ENCODE peak calls at places on chromosomes 3 and 15, in five cellular contexts. V is foreskin fibroblast, K is GM13976, X is adrenal gland, R is cardiac fibroblast. A is an unnamed sample.
A peak's percentile ranks its signal among the peaks of the same experiment; 100 is the strongest.

GRCh38 chr15:39130556-39131379 is 450.1 kb upstream of the THBS1 start:
- DNase-seq in K (no peak), R (peak; percentile 69), X (no peak), V (peak; percentile 87), A (no peak)

GRCh38 chr3:157551961-157552360 is 48.7 kb upstream of the VEPH1 start:
- DNase-seq in X (no peak), R (no peak), K (no peak), V (no peak), A (no peak)

GRCh38 chr15:37220949-37221670 is 120.8 kb upstream of the MEIS2 start:
- DNase-seq in X (no peak), R (no peak), V (no peak), K (no peak), A (no peak)

GRCh38 chr15:68637755-68638405 is 59.1 kb downstream of the CORO2B start:
- DNase-seq in V (peak; percentile 92), R (peak; percentile 58), K (no peak), X (no peak), A (peak; percentile 30)

GRCh38 chr15:44646460-44646859 is 17.0 kb downstream of the SPG11 start:
- DNase-seq in K (no peak), R (no peak), X (no peak), V (no peak), A (no peak)

GRCh38 chr3:46935168-46935858 is 41.2 kb downstream of the CCDC12 start:
- DNase-seq in V (peak; percentile 93), R (peak; percentile 94), X (peak; percentile 92), K (no peak), A (peak; percentile 85)

GRCh38 chr15:73870700-73871408 is 2.5 kb upstream of the TBC1D21 start:
- DNase-seq in K (no peak), X (no peak), R (peak; percentile 44), V (peak; percentile 11), A (no peak)

GRCh38 chr3:161322781-161323568 is 48.3 kb downstream of the SPTSSB start:
- DNase-seq in R (no peak), V (no peak), K (no peak), X (no peak), A (no peak)

GRCh38 chr15:75675579-75676404 is 28.1 kb downstream of the SNX33 start:
- DNase-seq in X (no peak), R (no peak), K (no peak), V (no peak), A (no peak)

GRCh38 chr15:60733196-60733595 is 254.3 kb upstream of the ICE2 start:
- DNase-seq in R (no peak), K (no peak), V (no peak), X (no peak), A (no peak)

GRCh38 chr3:178291555-178291954 is 244.7 kb upstream of the KCNMB2 start:
- DNase-seq in K (no peak), R (no peak), V (no peak), X (no peak), A (no peak)

GRCh38 chr3:67635806-67636205 is 18.6 kb downstream of the SUCLG2 start:
- DNase-seq in K (no peak), V (no peak), R (peak; percentile 57), X (no peak), A (no peak)

GRCh38 chr3:148962513-148962912 is 28.8 kb upstream of the GYG1 start:
- DNase-seq in X (no peak), V (peak; percentile 65), K (no peak), R (peak; percentile 85), A (peak; percentile 42)

GRCh38 chr3:190492966-190493365 is 20.9 kb upstream of the IL1RAP start:
- DNase-seq in V (no peak), K (no peak), R (no peak), X (no peak), A (no peak)

GRCh38 chr3:108471346-108471935 is 39.0 kb downstream of the MYH15 start:
- DNase-seq in K (no peak), X (no peak), V (peak; percentile 36), R (peak; percentile 34), A (no peak)

GRCh38 chr3:116618138-116618537 is 91.4 kb upstream of the TUSC7 start:
- DNase-seq in X (no peak), V (no peak), R (no peak), K (no peak), A (no peak)

GRCh38 chr15:88604381-88604951 is 16.7 kb upstream of the AEN start:
- DNase-seq in K (no peak), R (no peak), V (no peak), X (peak; percentile 59), A (no peak)

GRCh38 chr3:132256984-132257383 is 60.2 kb upstream of the ACP3 start:
- DNase-seq in K (no peak), X (peak; percentile 18), V (peak; percentile 63), R (peak; percentile 79), A (peak; percentile 26)

GRCh38 chr15:30929064-30929669 is 25.5 kb downstream of the FAN1 start:
- DNase-seq in R (no peak), K (no peak), X (no peak), V (no peak), A (no peak)

GRCh38 chr15:99361541-99362185 is 110.4 kb downstream of the LRRC28 start:
- DNase-seq in V (peak; percentile 10), R (peak; percentile 59), K (no peak), X (no peak), A (no peak)

GRCh38 chr3:121436641-121437040 is 109.1 kb downstream of the POLQ start:
- DNase-seq in R (no peak), V (no peak), K (no peak), X (no peak), A (no peak)

GRCh38 chr3:67863869-67864268 is 209.5 kb upstream of the SUCLG2 start:
- DNase-seq in X (no peak), V (no peak), R (peak; percentile 20), K (peak; percentile 16), A (peak; percentile 2)

GRCh38 chr3:82163907-82164520 is 402.6 kb upstream of the GBE1 start:
- DNase-seq in X (no peak), R (peak; percentile 68), V (no peak), K (no peak), A (no peak)

GRCh38 chr3:189606774-189607173 is 24.4 kb upstream of the TP63 start:
- DNase-seq in X (no peak), K (no peak), R (no peak), V (no peak), A (no peak)

GRCh38 chr3:126540946-126541627 is 17.1 kb downstream of the CHST13 start:
- DNase-seq in X (peak; percentile 9), K (no peak), R (no peak), V (no peak), A (no peak)

GRCh38 chr15:55742927-55743614 is at the start of gene PRTG:
- DNase-seq in X (peak; percentile 71), V (peak; percentile 79), K (peak; percentile 51), R (peak; percentile 74), A (no peak)

GRCh38 chr3:50807266-50807665 is 132.5 kb downstream of the DOCK3 start:
- DNase-seq in K (no peak), X (no peak), R (no peak), V (no peak), A (no peak)

GRCh38 chr3:142857056-142857455 is 31.8 kb downstream of the PCOLCE2 start:
- DNase-seq in R (no peak), X (no peak), K (no peak), V (no peak), A (no peak)

GRCh38 chr15:66131831-66132230 is 121.7 kb downstream of the MEGF11 start:
- DNase-seq in X (no peak), R (no peak), V (no peak), K (no peak), A (no peak)

GRCh38 chr15:67174864-67175573 is 79.4 kb downstream of the AAGAB start:
- DNase-seq in R (peak; percentile 65), V (no peak), K (peak; percentile 56), X (no peak), A (no peak)

GRCh38 chr15:52217186-52217585 is 26.0 kb upstream of the GNB5 start:
- DNase-seq in X (no peak), V (no peak), K (no peak), R (no peak), A (no peak)
- TF ChIP-seq CTCF in X (no peak), V (no peak), K (no peak), R (peak; percentile 3), A (no peak)

GRCh38 chr3:146148468-146148931 is 12.5 kb downstream of the PLOD2 start:
- DNase-seq in V (no peak), K (no peak), R (peak; percentile 60), X (no peak), A (no peak)
- TF ChIP-seq CTCF in V (peak; percentile 25), K (no peak), R (peak; percentile 22), X (no peak), A (peak; percentile 21)

DNA sequence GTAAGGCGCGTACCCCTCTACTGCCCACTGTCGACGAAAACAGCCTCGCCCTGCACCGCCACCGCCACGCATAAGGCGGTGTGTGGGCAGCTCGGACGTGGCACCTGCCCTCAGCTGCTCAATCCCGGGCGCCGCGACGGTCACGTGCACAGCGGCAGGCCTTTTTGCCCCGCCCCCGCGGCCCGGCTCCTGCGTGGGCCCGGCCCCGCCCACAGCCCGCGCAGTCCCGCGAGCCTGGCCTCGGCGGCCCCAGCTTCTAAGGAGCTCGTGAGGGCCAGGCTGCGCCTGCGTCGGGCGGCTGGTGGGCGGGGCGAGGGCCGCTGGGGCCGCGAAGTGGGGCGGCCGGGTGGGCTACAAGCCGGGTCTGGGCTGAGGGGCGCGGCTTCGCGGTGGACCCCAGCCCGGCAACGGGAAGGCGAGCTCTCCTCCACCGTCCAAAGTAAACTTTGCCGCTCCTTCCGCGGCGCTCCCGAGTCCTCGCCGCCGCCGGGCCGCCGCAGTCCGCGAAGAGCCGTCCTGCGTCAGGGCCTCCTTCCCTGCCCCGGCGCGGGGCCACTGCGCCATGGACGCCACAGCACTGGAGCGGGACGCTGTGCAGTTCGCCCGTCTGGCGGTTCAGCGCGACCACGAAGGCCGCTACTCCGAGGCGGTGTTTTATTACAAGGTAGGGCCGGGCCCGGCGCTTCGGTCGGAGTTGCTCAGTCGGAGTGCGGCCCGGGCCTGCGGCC is at the start of gene CAPN7:
- DNase-seq in K (peak; percentile 97), X (peak; percentile 96), R (peak; percentile 91), V (peak; percentile 94), A (peak; percentile 46)
- TF ChIP-seq CTCF in K (peak; percentile 24), X (no peak), R (peak; percentile 36), V (peak; percentile 47), A (peak; percentile 46)

GRCh38 chr15:26146162-26146561 is 283.0 kb upstream of the ATP10A start:
- DNase-seq in R (no peak), V (no peak), K (no peak), X (no peak), A (no peak)
- TF ChIP-seq CTCF in R (no peak), V (no peak), K (no peak), X (no peak), A (no peak)

GRCh38 chr3:195897853-195898415 is 10.4 kb downstream of the TNK2 start:
- DNase-seq in R (no peak), K (no peak), X (no peak), V (no peak), A (no peak)
- TF ChIP-seq CTCF in R (no peak), K (no peak), X (no peak), V (no peak), A (no peak)

DNA sequence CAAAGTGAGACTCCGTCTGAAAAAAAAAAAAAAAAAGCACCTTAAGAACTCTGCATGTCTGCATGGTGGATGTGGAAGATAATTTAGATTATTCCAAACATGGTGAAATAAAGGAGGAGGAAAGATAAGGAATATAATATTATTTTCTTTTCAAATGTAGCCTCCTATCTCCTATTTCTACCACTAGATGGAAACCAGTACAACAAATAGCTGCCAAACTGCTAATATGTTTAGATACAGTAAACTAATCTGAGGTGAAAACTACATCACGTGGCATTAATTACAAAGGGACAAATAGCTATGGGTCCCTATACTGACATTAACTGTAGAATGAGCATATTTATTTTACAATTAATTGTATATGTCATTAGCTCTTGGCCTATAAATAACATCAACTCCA is 197.8 kb downstream of the TBC1D5 start:
- DNase-seq in K (no peak), V (no peak), X (no peak), R (peak; percentile 19), A (no peak)
- TF ChIP-seq CTCF in K (no peak), V (peak; percentile 23), X (peak; percentile 26), R (peak; percentile 38), A (no peak)

GRCh38 chr3:13353936-13354542 is 66.1 kb downstream of the NUP210 start:
- DNase-seq in K (no peak), X (no peak), R (peak; percentile 7), V (no peak), A (no peak)
- TF ChIP-seq CTCF in K (no peak), X (no peak), R (peak; percentile 25), V (peak; percentile 11), A (peak; percentile 36)